ENCODE peak calls at places on chromosomes 11 and 22, in four cellular contexts. I, A, X and E are unnamed samples.

GRCh38 chr11:64396079-64396591 is 37.2 kb downstream of the RPS6KA4 start:
- DNase-seq in I (no peak), A (peak; percentile 48), X (no peak), E (no peak)

GRCh38 chr11:86637976-86638375 is 34.4 kb downstream of the ME3 start:
- DNase-seq in I (no peak), A (no peak), X (no peak), E (no peak)

GRCh38 chr11:15307600-15307999 is 192.9 kb downstream of the INSC start:
- DNase-seq in I (no peak), A (peak; percentile 41), X (no peak), E (no peak)

GRCh38 chr11:110110854-110111253 is 17.7 kb downstream of the ZC3H12C start:
- DNase-seq in I (no peak), A (no peak), X (no peak), E (no peak)

GRCh38 chr11:73931039-73931645 is 19.7 kb upstream of the DNAJB13 start:
- DNase-seq in I (no peak), A (peak; percentile 48), X (no peak), E (no peak)

GRCh38 chr22:29716814-29717213 is 3.0 kb upstream of the CABP7 start:
- DNase-seq in I (peak; percentile 68), A (peak; percentile 73), X (no peak), E (peak; percentile 35)

GRCh38 chr22:44042822-44043221 is 18.7 kb downstream of the PARVB start:
- DNase-seq in I (no peak), A (no peak), X (no peak), E (no peak)

GRCh38 chr11:114447892-114448291 is 8.6 kb downstream of the REXO2 start:
- DNase-seq in I (no peak), A (no peak), X (no peak), E (no peak)

GRCh38 chr22:20080776-20081654 is 974 bp downstream of the DGCR8 start:
- DNase-seq in I (peak; percentile 56), A (no peak), X (no peak), E (no peak)

GRCh38 chr11:65776196-65776595 is 4.6 kb downstream of the AP5B1 start:
- DNase-seq in I (no peak), A (no peak), X (no peak), E (no peak)

GRCh38 chr22:25388866-25389540 is 169.6 kb downstream of the CRYBB2 start:
- DNase-seq in I (no peak), A (no peak), X (no peak), E (no peak)

GRCh38 chr11:36034572-36035331 is 90.9 kb downstream of the LDLRAD3 start:
- DNase-seq in I (no peak), A (no peak), X (no peak), E (no peak)

GRCh38 chr11:44339530-44339883 is 29.6 kb upstream of the ALX4 start:
- DNase-seq in I (no peak), A (no peak), X (no peak), E (no peak)

GRCh38 chr22:48049116-48049515 is 1286.7 kb downstream of the TBC1D22A start:
- DNase-seq in I (no peak), A (no peak), X (no peak), E (no peak)

GRCh38 chr11:216081-216974 is 8.8 kb downstream of the RIC8A start:
- DNase-seq in I (no peak), A (no peak), X (no peak), E (no peak)

GRCh38 chr22:33350391-33350955 is 292.3 kb upstream of the SYN3 start:
- DNase-seq in I (no peak), A (no peak), X (no peak), E (no peak)

GRCh38 chr11:65501530-65502273 is 2.9 kb downstream of the MALAT1 start:
- DNase-seq in I (peak; percentile 4), A (no peak), X (no peak), E (no peak)

GRCh38 chr22:23850136-23850611 is 7.5 kb upstream of the SLC2A11 start:
- DNase-seq in I (no peak), A (no peak), X (no peak), E (no peak)

GRCh38 chr11:35364101-35364780 is 55.1 kb downstream of the SLC1A2 start:
- DNase-seq in I (peak; percentile 75), A (no peak), X (peak; percentile 39), E (no peak)

GRCh38 chr11:72924568-72925190 is 110.5 kb downstream of the ATG16L2 start:
- DNase-seq in I (no peak), A (no peak), X (no peak), E (no peak)

GRCh38 chr11:73480677-73481076 is 104.5 kb downstream of the RELT start:
- DNase-seq in I (no peak), A (no peak), X (no peak), E (no peak)

GRCh38 chr22:42286205-42286604 is 15.8 kb upstream of the TCF20 start:
- DNase-seq in I (no peak), A (no peak), X (no peak), E (no peak)

GRCh38 chr11:128036006-128036405 is 551.4 kb downstream of the ETS1 start:
- DNase-seq in I (no peak), A (no peak), X (no peak), E (no peak)

GRCh38 chr11:117639601-117640000 is 157.4 kb downstream of the DSCAML1 start:
- DNase-seq in I (no peak), A (no peak), X (no peak), E (no peak)

GRCh38 chr11:9047986-9048522 is 43.3 kb downstream of the SCUBE2 start:
- DNase-seq in I (no peak), A (no peak), X (no peak), E (no peak)

GRCh38 chr11:8219257-8220021 is 44.2 kb downstream of the LMO1 start:
- DNase-seq in I (peak; percentile 33), A (peak; percentile 33), X (no peak), E (no peak)

GRCh38 chr11:122697636-122698167 is 42.2 kb downstream of the UBASH3B start:
- DNase-seq in I (no peak), A (no peak), X (no peak), E (no peak)

GRCh38 chr22:26547426-26547825 is 35.2 kb upstream of the TFIP11 start:
- DNase-seq in I (no peak), A (no peak), X (no peak), E (peak; percentile 46)

GRCh38 chr22:23763579-23764331 is 965 bp downstream of the C22orf15 start:
- DNase-seq in I (no peak), A (no peak), X (no peak), E (no peak)

GRCh38 chr22:35838849-35839646 is 121.4 kb downstream of the APOL5 start:
- DNase-seq in I (no peak), A (no peak), X (peak; percentile 68), E (no peak)

GRCh38 chr22:41898645-41899044 is 16.2 kb downstream of the SHISA8 start:
- DNase-seq in I (no peak), A (no peak), X (no peak), E (no peak)

GRCh38 chr11:8060146-8060719 is 20.8 kb upstream of the TUB start:
- DNase-seq in I (no peak), A (no peak), X (no peak), E (no peak)

GRCh38 chr11:2303627-2304155 is 1.9 kb downstream of the TSPAN32 start:
- DNase-seq in I (peak; percentile 55), A (no peak), X (no peak), E (no peak)

GRCh38 chr11:129489254-129489653 is 113.6 kb downstream of the BARX2 start:
- DNase-seq in I (no peak), A (no peak), X (no peak), E (no peak)

GRCh38 chr11:129484068-129484467 is 108.4 kb downstream of the BARX2 start:
- DNase-seq in I (no peak), A (no peak), X (no peak), E (no peak)

GRCh38 chr11:129490004-129490403 is 114.4 kb downstream of the BARX2 start:
- DNase-seq in I (no peak), A (no peak), X (no peak), E (no peak)
- H3K27me3 ChIP-seq in I (no peaks in the 10 kb centered on the region), A (no peaks in the 10 kb centered on the region), X (no peaks in the 10 kb centered on the region), E (peaks cover 6% of the 10 kb centered on the region)

GRCh38 chr22:45162531-45162930 is 1.2 kb upstream of the NUP50 start:
- DNase-seq in I (no peak), A (no peak), X (no peak), E (no peak)
- H3K27ac ChIP-seq in I (no peak overlapping the region), A (no peak overlapping the region), X (no peak overlapping the region), E (peak overlapping the region; percentile 97)

GRCh38 chr11:20668410-20668809 is 976 bp upstream of the NELL1 start:
- DNase-seq in I (no peak), A (no peak), X (no peak), E (no peak)
- H3K27me3 ChIP-seq in I (no peaks in the 10 kb centered on the region), A (peaks cover 51% of the 10 kb centered on the region), X (no peaks in the 10 kb centered on the region), E (peaks cover 53% of the 10 kb centered on the region)

DNA sequence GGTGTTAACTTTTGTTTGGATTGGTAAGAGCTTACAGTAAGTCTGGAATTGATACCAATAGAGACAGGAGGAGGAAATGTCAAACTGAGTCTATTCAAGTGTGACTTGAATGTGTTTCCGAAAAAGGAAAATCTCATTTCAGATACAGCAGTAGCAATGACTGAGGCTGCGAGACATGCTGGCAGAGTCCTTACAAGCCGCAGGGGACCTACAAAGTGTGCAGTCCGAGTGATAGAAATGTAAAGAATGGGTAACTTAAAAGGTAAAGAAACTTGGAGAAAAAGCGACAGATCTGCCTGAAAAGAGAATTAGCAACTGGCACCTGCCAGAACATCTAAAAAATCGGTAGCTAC is 444 bp downstream of the CWF19L2 start:
- DNase-seq in I (no peak), A (no peak), X (no peak), E (no peak)
- H3K27ac ChIP-seq in I (peak overlapping the region; percentile 67), A (no peak overlapping the region), X (peak overlapping the region; percentile 52), E (peak overlapping the region; percentile 80)

GRCh38 chr11:17714356-17714854 is 5.0 kb upstream of the MYOD1 start:
- DNase-seq in I (no peak), A (no peak), X (no peak), E (no peak)
- H3K27me3 ChIP-seq in I (no peaks in the 10 kb centered on the region), A (peaks cover 33% of the 10 kb centered on the region), X (no peaks in the 10 kb centered on the region), E (peaks cover 33% of the 10 kb centered on the region)

GRCh38 chr11:10651579-10652361 is 41.8 kb downstream of the IRAG1 start:
- DNase-seq in I (no peak), A (no peak), X (no peak), E (no peak)
- H3K27ac ChIP-seq in I (no peak overlapping the region), A (no peak overlapping the region), X (no peak overlapping the region), E (no peak overlapping the region)

DNA sequence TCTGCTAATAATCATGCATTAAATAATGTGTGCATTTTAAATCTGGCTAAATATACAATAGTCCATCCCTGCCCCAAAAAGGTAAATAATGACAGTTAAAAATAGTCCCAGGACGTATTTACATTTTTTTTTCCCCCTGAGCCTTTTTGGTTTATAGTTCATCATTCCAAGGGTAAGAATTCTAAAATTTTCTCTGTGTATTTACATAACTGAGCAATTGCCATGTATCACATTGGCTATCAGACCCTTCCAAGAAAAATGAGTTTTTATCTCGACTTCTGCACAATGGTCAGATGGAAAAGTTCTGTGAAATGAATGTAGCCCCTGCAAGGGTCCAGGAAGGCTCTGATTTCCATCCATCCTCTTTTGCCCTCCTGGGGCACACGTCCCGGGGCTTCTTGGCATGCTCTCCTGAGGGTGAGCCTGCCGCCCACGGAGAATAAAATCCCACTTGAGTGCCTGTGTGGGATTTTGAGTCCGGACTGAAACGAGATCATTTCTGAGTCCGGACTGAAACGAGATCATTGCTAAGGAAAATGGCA is 94.1 kb upstream of the ANO1 start:
- DNase-seq in I (no peak), A (no peak), X (no peak), E (no peak)
- H3K27me3 ChIP-seq in I (no peaks in the 10 kb centered on the region), A (peaks cover 25% of the 10 kb centered on the region), X (no peaks in the 10 kb centered on the region), E (peaks cover 51% of the 10 kb centered on the region)

GRCh38 chr11:124899376-124900145 is 1.9 kb upstream of the ROBO4 start:
- DNase-seq in I (no peak), A (no peak), X (peak; percentile 16), E (no peak)
- H3K27ac ChIP-seq in I (peak overlapping the region; percentile 85), A (no peak overlapping the region), X (peak overlapping the region; percentile 83), E (peak overlapping the region; percentile 95)